ENCODE peak calls at places on chromosome 1, in five cellular contexts. V, P, I, R and L are unnamed samples. For H3K4me1, the result is how much of the 10 kb centered on the place peaks cover.

GRCh38 chr1:54372978-54373377 is 33.2 kb downstream of the SSBP3 start:
- DNase-seq in I (no peak), R (no peak), V (no peak), P (no peak), L (no peak)

GRCh38 chr1:245153645-245154428 is 948 bp upstream of the KIF26B start:
- DNase-seq in I (peak), V (no peak), R (no peak), P (no peak), L (peak)

GRCh38 chr1:240501115-240501514 is 110.8 kb downstream of the GREM2 start:
- DNase-seq in I (no peak), P (no peak), R (peak), V (no peak), L (no peak)

GRCh38 chr1:52552505-52553371 is at the start of gene TUT4:
- DNase-seq in R (peak), P (peak), I (peak), V (peak), L (peak)

GRCh38 chr1:28509705-28510349 is 4.0 kb downstream of the RCC1 start:
- DNase-seq in V (peak), I (no peak), P (no peak), R (no peak), L (no peak)

GRCh38 chr1:90361026-90361425 is 356.1 kb downstream of the BARHL2 start:
- DNase-seq in I (no peak), P (no peak), V (no peak), R (no peak), L (no peak)

GRCh38 chr1:11558286-11558685 is 79.3 kb downstream of the DISP3 start:
- DNase-seq in V (no peak), I (no peak), R (no peak), P (no peak), L (no peak)

GRCh38 chr1:198667796-198668195 is 29.0 kb downstream of the PTPRC start:
- DNase-seq in R (peak), V (no peak), P (no peak), I (no peak), L (no peak)

GRCh38 chr1:187763465-187763864 is 934.7 kb downstream of the PLA2G4A start:
- DNase-seq in I (no peak), V (no peak), P (no peak), R (no peak), L (no peak)

GRCh38 chr1:10054465-10054864 is 21.7 kb downstream of the UBE4B start:
- DNase-seq in P (no peak), V (no peak), I (no peak), R (no peak), L (no peak)

GRCh38 chr1:187624812-187625542 is 796.2 kb downstream of the PLA2G4A start:
- DNase-seq in V (no peak), P (no peak), R (peak), I (no peak), L (peak)

GRCh38 chr1:156430809-156431208 is 61.8 kb downstream of the RHBG start:
- DNase-seq in R (no peak), V (no peak), P (no peak), I (no peak), L (no peak)

GRCh38 chr1:156428772-156429288 is 59.8 kb downstream of the RHBG start:
- DNase-seq in R (no peak), I (no peak), P (no peak), V (no peak), L (no peak)

GRCh38 chr1:156429308-156430060 is 60.5 kb downstream of the RHBG start:
- DNase-seq in P (no peak), V (no peak), I (no peak), R (no peak), L (no peak)

GRCh38 chr1:156431366-156432108 is 62.5 kb downstream of the RHBG start:
- DNase-seq in V (no peak), I (no peak), P (no peak), R (no peak), L (no peak)

DNA sequence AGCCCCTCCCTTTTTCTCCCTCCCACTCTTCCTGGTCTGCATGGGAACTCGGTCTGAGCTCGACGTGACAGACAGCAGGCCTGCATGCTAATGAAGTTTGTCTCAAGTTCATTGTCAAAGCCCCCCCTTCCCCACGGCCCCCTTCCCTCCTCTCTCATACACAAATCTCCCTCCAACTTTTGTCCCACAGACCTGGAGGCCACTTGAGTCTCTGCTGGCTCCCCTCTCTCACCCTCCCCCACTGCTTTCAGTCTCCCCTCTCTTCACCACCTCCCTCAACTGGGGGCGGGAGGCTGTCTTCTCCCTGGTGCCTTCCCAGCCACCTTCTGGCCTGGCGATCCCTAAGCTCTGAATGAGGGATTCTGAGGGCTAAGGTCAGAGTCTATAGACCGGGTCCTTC is 61.3 kb downstream of the RHBG start:
- DNase-seq in V (no peak), R (no peak), I (peak), P (no peak), L (no peak)
- TF ChIP-seq CTCF in V (no peak), R (no peak), I (no peak), P (no peak), L (no peak)

GRCh38 chr1:77467196-77467595 is 185.4 kb downstream of the AK5 start:
- DNase-seq in V (no peak), I (no peak), R (no peak), P (no peak), L (no peak)
- H3K27ac ChIP-seq in V (no peak), I (no peak), R (no peak), P (no peak), L (no peak)

DNA sequence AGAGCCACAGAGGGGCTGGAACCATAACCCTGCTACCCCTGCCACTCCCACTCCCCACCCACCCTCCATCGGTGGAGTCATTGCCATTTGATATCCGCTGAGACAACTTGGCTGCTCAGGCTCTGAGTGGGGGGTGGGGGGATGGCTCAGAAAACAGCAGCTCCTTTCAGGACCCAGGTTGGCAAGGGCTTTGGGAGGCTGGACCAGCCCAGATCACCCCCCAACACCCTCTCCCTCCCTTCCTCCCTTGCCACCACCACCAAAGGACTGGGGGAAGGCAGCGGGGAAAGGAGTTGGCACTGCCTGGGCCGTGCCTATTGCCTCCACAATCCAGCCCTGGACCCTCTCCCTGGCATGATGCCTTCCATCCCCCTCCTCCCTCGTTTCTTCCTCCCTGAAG is 1.7 kb downstream of the KCNJ10 start:
- DNase-seq in P (no peak), R (no peak), V (no peak), I (no peak), L (no peak)
- H3K4me1 ChIP-seq in P (under half), R (under half), V (under half), I (under half), L (under half)

DNA sequence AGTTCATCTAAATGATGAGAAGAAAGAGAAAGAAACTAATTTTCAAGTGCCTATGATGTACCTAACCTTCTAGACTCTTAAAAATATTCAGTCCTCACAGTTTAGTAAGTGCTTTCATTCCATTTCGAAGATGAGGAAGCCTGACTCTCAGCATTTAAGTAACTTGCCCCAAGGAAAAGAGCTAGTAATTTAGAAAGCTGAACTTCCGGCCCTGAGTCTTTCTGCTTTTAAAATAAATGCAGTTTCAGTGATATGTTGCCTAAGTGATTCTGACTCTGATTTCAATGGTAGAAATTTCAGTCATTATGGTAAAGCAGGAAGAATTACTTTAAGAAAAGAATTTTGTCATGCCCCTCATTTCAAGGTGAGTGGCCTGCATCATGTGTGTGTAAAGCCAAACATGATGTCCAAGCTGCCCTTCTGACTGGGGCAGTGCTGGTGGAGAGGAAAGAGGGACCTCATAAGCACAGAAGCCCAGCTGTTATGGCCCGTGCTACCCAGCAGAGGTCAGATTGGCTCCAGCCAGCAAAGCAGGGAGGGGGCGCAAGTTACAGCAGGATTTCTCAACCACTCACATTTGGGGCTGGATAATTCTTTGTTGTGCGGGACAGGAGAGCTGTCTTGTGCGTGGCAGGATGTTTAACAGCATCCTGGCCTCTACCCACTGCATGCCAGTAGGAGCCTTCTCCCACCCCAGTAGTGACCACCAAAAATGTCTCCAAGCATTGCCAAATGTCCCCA is 10.7 kb downstream of the ATP1A4 start:
- DNase-seq in I (peak), V (no peak), P (no peak), R (peak), L (no peak)
- TF ChIP-seq CTCF in I (peak), V (no peak), P (peak), R (peak), L (peak)

DNA sequence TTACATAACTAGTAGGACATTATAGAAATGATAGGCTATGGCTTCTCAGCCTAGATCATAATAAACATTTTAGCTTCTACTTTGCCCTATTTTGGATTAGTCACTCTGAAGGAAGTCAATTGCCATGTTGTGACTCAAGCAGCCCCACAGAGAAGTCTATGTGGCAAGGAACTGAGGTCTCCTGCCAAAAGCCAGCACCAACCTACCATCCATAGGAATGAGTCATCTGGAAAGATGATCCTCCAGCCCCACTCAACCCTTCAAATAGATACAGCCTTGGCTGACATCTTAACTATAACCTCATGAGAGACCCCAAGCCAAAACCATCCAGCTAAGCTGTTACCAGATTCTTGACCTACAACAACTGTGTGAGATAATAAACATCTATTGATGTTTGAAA is 76.3 kb upstream of the BEND5 start:
- DNase-seq in I (no peak), V (peak), R (peak), P (no peak), L (peak)
- H3K27ac ChIP-seq in I (no peak), V (no peak), R (no peak), P (no peak), L (no peak)

DNA sequence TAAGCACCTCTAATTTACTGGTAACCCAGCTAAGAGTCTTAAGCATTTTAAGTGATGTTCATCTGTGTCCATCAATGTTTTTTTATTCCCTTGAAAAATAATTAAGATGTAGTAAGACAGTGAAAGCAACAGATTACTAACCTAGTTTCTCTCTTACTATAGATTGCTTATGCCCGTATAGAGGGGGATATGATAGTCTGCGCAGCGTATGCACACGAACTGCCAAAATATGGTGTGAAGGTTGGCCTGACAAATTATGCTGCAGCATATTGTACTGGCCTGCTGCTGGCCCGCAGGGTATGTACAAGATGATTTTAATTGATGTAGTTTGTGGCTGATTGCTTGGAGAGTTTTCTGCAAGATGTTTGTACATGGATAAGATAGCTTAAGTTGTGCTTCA is 2.8 kb downstream of the RPL5 start:
- DNase-seq in I (no peak), P (no peak), V (no peak), R (no peak), L (no peak)
- H3K4me1 ChIP-seq in I (under half), P (under half), V (under half), R (under half), L (under half)

DNA sequence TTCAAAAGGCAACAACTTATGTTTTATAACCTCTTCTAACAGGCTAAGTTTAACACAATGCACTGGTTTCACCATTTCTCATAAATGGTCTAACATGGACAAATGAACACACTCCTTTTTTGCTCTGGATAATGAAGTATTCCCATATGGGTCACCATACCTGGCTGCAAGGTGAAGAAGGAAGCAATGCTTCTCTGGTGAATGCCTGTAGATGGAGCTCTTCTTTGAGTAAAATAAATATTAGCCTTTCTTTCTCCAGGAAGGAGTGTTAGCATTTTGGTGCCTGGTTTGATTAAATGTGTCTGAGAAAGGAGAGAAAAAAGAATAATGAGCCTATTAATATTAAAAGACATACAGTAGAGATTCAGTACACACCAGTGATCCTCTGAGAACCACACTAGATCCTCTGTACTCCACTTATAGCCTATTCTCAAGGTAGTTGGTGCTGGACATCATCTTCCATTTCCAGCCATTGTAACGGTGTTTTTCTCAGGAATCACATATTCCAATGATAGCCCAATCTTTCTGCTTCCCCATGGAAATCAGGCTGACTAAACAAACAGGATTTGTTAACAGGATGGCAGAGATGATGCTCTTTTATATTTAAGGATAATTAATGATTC is 17.6 kb downstream of the MTFR1L start:
- DNase-seq in V (no peak), P (no peak), R (no peak), I (no peak), L (no peak)
- TF ChIP-seq CTCF in V (peak), P (no peak), R (peak), I (peak), L (peak)

GRCh38 chr1:150164769-150165168 is 15.1 kb downstream of the PLEKHO1 start:
- DNase-seq in P (no peak), I (no peak), R (peak), V (no peak), L (no peak)

GRCh38 chr1:150165622-150166612 is 16.2 kb downstream of the PLEKHO1 start:
- DNase-seq in R (peak), P (peak), I (peak), V (peak), L (no peak)

GRCh38 chr1:150162582-150162861 is 12.8 kb downstream of the PLEKHO1 start:
- DNase-seq in V (no peak), I (no peak), R (no peak), P (no peak), L (no peak)

GRCh38 chr1:150162862-150163706 is 13.4 kb downstream of the PLEKHO1 start:
- DNase-seq in R (peak), V (peak), P (peak), I (peak), L (peak)

DNA sequence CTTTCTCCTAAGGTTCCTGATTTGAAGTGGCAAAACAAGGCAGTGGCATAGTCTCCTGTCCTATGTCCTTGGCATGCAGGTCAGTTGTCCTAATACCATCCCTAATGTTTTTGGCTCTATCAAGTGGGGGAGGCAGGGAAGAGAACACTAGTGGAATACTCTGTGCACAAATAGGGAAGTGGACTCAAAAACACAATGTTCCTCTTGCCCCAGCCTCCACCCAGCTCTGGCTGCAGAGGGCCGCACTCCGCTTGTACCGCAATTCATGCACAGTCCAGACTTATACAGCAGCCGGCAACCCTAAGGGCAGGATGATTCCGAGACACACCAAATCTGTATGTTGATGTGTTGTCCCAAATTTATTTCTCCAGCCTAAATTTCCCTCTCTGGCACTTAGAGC is 14.5 kb downstream of the PLEKHO1 start:
- DNase-seq in R (no peak), P (no peak), V (no peak), I (no peak), L (no peak)
- H3K27ac ChIP-seq in R (peak), P (peak), V (peak), I (peak), L (no peak)

GRCh38 chr1:21232044-21232443 is 55.3 kb upstream of the EIF4G3 start:
- DNase-seq in V (peak), R (peak), P (peak), I (peak), L (peak)
- H3K4me1 ChIP-seq in V (under half), R (under half), P (under half), I (under half), L (under half)

DNA sequence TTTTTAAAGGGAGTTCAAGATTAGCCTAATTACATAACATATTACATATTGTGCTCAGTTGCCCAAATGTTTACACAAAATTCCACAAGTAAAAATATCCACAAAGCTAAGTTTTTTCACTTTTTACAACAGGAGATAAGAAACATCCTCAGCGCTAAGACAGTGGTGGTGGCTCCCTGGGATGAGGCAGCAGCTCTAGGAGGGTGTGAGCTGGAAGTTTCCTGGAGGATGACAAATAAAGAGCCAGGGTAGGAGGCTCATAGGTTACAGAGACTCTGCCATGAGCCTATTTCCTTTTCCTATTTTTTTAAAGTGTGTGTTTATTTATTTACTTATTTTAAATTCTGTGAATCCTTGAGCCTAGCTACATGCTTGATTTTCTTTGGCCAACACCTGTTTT is 91.7 kb downstream of the COL24A1 start:
- DNase-seq in V (no peak), I (no peak), P (no peak), R (no peak), L (no peak)
- TF ChIP-seq CTCF in V (no peak), I (no peak), P (no peak), R (no peak), L (no peak)